ENCODE peak calls at places on chromosomes 1 and 21, in four cellular contexts. K is HepG2, G is SK-N-SH, M is K562. A is an unnamed sample.

GRCh38 chr1:112358798-112359408 is 37.1 kb upstream of the CTTNBP2NL start:
- DNase-seq in K (peak), G (peak), M (peak), A (peak)

GRCh38 chr1:226971765-226972164 is 31.7 kb downstream of the COQ8A start:
- DNase-seq in K (no peak), G (no peak), M (no peak), A (no peak)

GRCh38 chr1:158720620-158721019 is at the start of gene OR6K3:
- DNase-seq in K (no peak), G (no peak), M (no peak), A (no peak)

GRCh38 chr1:125080077-125080476 is 3895.3 kb downstream of the SRGAP2C start:
- DNase-seq in K (no peak), G (no peak), M (no peak), A (no peak)

GRCh38 chr1:192463661-192464060 is 111.9 kb upstream of the RGS1 start:
- DNase-seq in K (no peak), G (no peak), M (no peak), A (no peak)

GRCh38 chr1:34795916-34796315 is 3.1 kb downstream of the GJA4 start:
- DNase-seq in K (no peak), G (no peak), M (no peak), A (no peak)

GRCh38 chr1:20480261-20481157 is 5.5 kb downstream of the CAMK2N1 start:
- DNase-seq in K (peak), G (no peak), M (no peak), A (no peak)

GRCh38 chr1:91594383-91595065 is 93.9 kb downstream of the CDC7 start:
- DNase-seq in K (no peak), G (no peak), M (no peak), A (no peak)

GRCh38 chr1:9629445-9630201 is 21.9 kb upstream of the PIK3CD start:
- DNase-seq in K (no peak), G (no peak), M (peak), A (no peak)

GRCh38 chr1:66575739-66576138 is 41.8 kb downstream of the SGIP1 start:
- DNase-seq in K (peak), G (peak), M (peak), A (no peak)

GRCh38 chr1:52574594-52574993 is 21.7 kb upstream of the TUT4 start:
- DNase-seq in K (no peak), G (no peak), M (peak), A (peak)

GRCh38 chr1:20361805-20362381 is 71.2 kb downstream of the VWA5B1 start:
- DNase-seq in K (peak), G (peak), M (peak), A (peak)

GRCh38 chr1:67626495-67627235 is 58.3 kb upstream of the GADD45A start:
- DNase-seq in K (no peak), G (no peak), M (no peak), A (peak)

GRCh38 chr21:45809421-45809820 is 165.9 kb downstream of the PCBP3 start:
- DNase-seq in K (no peak), G (no peak), M (no peak), A (no peak)

GRCh38 chr1:64268653-64269557 is 65.5 kb downstream of the UBE2U start:
- DNase-seq in K (peak), G (peak), M (peak), A (peak)

GRCh38 chr1:214446772-214447556 is 104.4 kb downstream of the PTPN14 start:
- DNase-seq in K (peak), G (peak), M (no peak), A (peak)

GRCh38 chr21:20258542-20258941 is 739.7 kb upstream of the NCAM2 start:
- DNase-seq in K (no peak), G (no peak), M (peak), A (no peak)

GRCh38 chr1:92961896-92962752 is 862 bp upstream of the DIPK1A start:
- DNase-seq in K (peak), G (peak), M (peak), A (peak)

GRCh38 chr1:186301448-186301847 is 73.6 kb downstream of the TPR start:
- DNase-seq in K (no peak), G (no peak), M (no peak), A (no peak)

GRCh38 chr1:38127432-38127831 is 80.8 kb upstream of the POU3F1 start:
- DNase-seq in K (no peak), G (no peak), M (no peak), A (no peak)

GRCh38 chr1:91763252-91763651 is 122.7 kb downstream of the TGFBR3 start:
- DNase-seq in K (no peak), G (no peak), M (peak), A (no peak)

GRCh38 chr1:72442251-72442650 is 159.9 kb upstream of the NEGR1 start:
- DNase-seq in K (no peak), G (no peak), M (no peak), A (no peak)
- TF ChIP-seq ELF1 in K (no peak), G (no peak), M (no peak), A (no peak)

GRCh38 chr21:34526618-34527290 is 14.7 kb upstream of the KCNE1 start:
- DNase-seq in K (peak), G (no peak), M (peak), A (peak)
- TF ChIP-seq POLR2AphosphoS5 in K (peak), G (peak), M (no peak), A (peak)

GRCh38 chr1:89673251-89673650 is 40.3 kb downstream of the LRRC8C start:
- DNase-seq in K (no peak), G (no peak), M (no peak), A (no peak)
- TF ChIP-seq JUND in K (no peak), G (no peak), M (no peak), A (no peak)

DNA sequence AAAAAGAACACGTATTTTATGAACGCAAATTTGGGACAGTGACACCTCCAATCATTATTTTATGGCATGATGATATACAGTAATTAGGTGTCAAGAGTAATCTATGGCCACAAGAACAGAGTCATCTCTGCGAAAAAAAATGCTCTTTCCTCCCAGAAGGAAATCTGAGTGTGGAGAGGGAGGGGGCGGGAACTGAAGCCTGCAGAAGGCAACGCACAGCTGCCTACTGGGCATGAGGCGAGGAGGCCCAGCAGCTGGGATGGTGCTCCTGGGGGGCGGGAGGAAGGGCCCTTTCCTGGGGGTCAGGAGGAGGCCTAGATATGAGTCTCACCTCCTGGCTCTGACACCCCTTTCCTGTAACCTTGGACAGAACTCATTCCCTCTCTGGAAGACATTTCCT is 87.3 kb downstream of the DMRTA2 start:
- DNase-seq in K (no peak), G (peak), M (no peak), A (no peak)
- TF ChIP-seq ELF1 in K (no peak), G (no peak), M (no peak), A (no peak)

GRCh38 chr1:167645161-167645560 is 15.1 kb downstream of the RCSD1 start:
- DNase-seq in K (no peak), G (no peak), M (no peak), A (no peak)
- TF ChIP-seq POLR2AphosphoS5 in K (no peak), G (no peak), M (no peak), A (no peak)